ENCODE peak calls at places on chromosomes 12 and 14, in ten cellular contexts. A is WERI-Rb-1, J is mucosa of descending colon, X is psoas muscle, Z is lung, S is right lobe of liver, Y is uterus, O is hepatocyte, T is A549, U is thoracic aorta. H is an unnamed sample.

GRCh38 chr14:95948608-95949007 is 72.0 kb downstream of the TUNAR start:
- DNase-seq in A (no peak), J (no peak), X (no peak), Z (no peak), S (no peak), Y (no peak), O (no peak), T (no peak), U (no peak), H (no peak)

GRCh38 chr12:126617312-126617711 is 1552.1 kb downstream of the AACS start:
- DNase-seq in A (peak; percentile 39), J (no peak), X (no peak), Z (no peak), S (no peak), Y (no peak), O (no peak), T (no peak), U (no peak), H (no peak)

GRCh38 chr12:121803861-121804416 is at the start of gene SETD1B:
- DNase-seq in A (peak; percentile 47), J (peak; percentile 66), X (peak; percentile 58), Z (peak; percentile 71), S (peak; percentile 80), Y (peak; percentile 62), O (peak; percentile 69), T (no peak), U (no peak), H (peak; percentile 75)

GRCh38 chr14:94775875-94776217 is 5.9 kb upstream of the GSC start:
- DNase-seq in A (no peak), J (no peak), X (no peak), Z (no peak), S (no peak), Y (no peak), O (no peak), T (no peak), U (no peak), H (no peak)

GRCh38 chr14:31275731-31276130 is 68.1 kb upstream of the HECTD1 start:
- DNase-seq in A (no peak), J (no peak), X (no peak), Z (no peak), S (no peak), Y (no peak), O (no peak), T (no peak), U (no peak), H (no peak)

GRCh38 chr12:82363990-82364389 is 5.7 kb downstream of the METTL25 start:
- DNase-seq in A (no peak), J (no peak), X (no peak), Z (no peak), S (no peak), Y (no peak), O (no peak), T (no peak), U (no peak), H (no peak)

GRCh38 chr14:104375551-104376201 is 203.9 kb upstream of the C14orf180 start:
- DNase-seq in A (no peak), J (no peak), X (no peak), Z (no peak), S (peak; percentile 31), Y (no peak), O (no peak), T (no peak), U (no peak), H (no peak)

GRCh38 chr12:72957454-72957853 is 685.3 kb downstream of the TRHDE start:
- DNase-seq in A (no peak), J (no peak), X (no peak), Z (no peak), S (no peak), Y (no peak), O (no peak), T (no peak), U (no peak), H (no peak)

GRCh38 chr14:90726656-90727055 is 89.6 kb downstream of the TTC7B start:
- DNase-seq in A (no peak), J (peak; percentile 86), X (peak; percentile 46), Z (peak; percentile 59), S (no peak), Y (peak; percentile 62), O (peak; percentile 74), T (no peak), U (no peak), H (no peak)

GRCh38 chr12:133204264-133204603 is 22.9 kb downstream of the ZNF268 start:
- DNase-seq in A (no peak), J (no peak), X (no peak), Z (no peak), S (no peak), Y (no peak), O (no peak), T (no peak), U (no peak), H (no peak)

GRCh38 chr12:133201888-133202287 is 20.6 kb downstream of the ZNF268 start:
- DNase-seq in A (no peak), J (no peak), X (no peak), Z (no peak), S (no peak), Y (no peak), O (no peak), T (no peak), U (no peak), H (no peak)

GRCh38 chr12:133203344-133204263 is 22.3 kb downstream of the ZNF268 start:
- DNase-seq in A (no peak), J (no peak), X (no peak), Z (no peak), S (no peak), Y (no peak), O (no peak), T (no peak), U (no peak), H (no peak)

GRCh38 chr12:133202493-133203343 is 21.4 kb downstream of the ZNF268 start:
- DNase-seq in A (no peak), J (no peak), X (no peak), Z (no peak), S (no peak), Y (no peak), O (no peak), T (no peak), U (no peak), H (no peak)

DNA sequence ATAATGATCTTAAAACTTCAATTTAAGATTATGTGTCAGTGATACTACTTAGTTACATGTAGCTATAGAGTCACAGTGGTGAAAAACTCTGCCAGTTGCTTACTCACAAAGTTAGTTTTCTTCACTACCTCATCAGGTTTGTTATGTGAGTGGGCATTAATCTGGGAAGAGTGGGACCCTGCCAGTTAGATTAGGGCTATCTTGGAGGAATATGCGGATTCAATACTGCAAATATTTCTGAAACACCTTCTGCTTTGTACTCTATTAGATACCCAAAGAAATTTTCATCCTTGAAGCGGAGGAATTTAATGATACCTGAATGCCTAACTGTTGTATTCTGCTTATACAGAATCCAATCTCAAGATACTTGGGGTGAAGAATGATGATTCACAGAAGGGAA is 25.1 kb downstream of the ZNF268 start:
- DNase-seq in A (no peak), J (no peak), X (no peak), Z (no peak), S (no peak), Y (no peak), O (no peak), T (no peak), U (no peak), H (no peak)
- H3K9me3 ChIP-seq in A (peaks cover 57% of the 10 kb centered on the region), J (peaks cover 100% of the 10 kb centered on the region), X (peaks cover 99% of the 10 kb centered on the region), Z (peaks cover 40% of the 10 kb centered on the region), S (peaks cover 71% of the 10 kb centered on the region), Y (peaks cover 95% of the 10 kb centered on the region), O (peaks cover 71% of the 10 kb centered on the region), T (peaks cover 96% of the 10 kb centered on the region), U (peaks cover 99% of the 10 kb centered on the region), H (peaks cover 76% of the 10 kb centered on the region)

GRCh38 chr14:80077262-80077661 is 134.0 kb downstream of the DIO2 start:
- DNase-seq in A (no peak), J (no peak), X (no peak), Z (no peak), S (no peak), Y (no peak), O (no peak), T (no peak), U (no peak), H (no peak)

GRCh38 chr14:80080601-80081000 is 130.7 kb downstream of the DIO2 start:
- DNase-seq in A (no peak), J (no peak), X (no peak), Z (no peak), S (no peak), Y (no peak), O (no peak), T (no peak), U (no peak), H (no peak)

GRCh38 chr14:80074905-80075304 is 136.4 kb downstream of the DIO2 start:
- DNase-seq in A (no peak), J (no peak), X (no peak), Z (no peak), S (no peak), Y (no peak), O (no peak), T (no peak), U (no peak), H (no peak)
- H3K9me3 ChIP-seq in A (no peaks in the 10 kb centered on the region), J (peaks cover 11% of the 10 kb centered on the region), X (peaks cover 13% of the 10 kb centered on the region), Z (peaks cover 4% of the 10 kb centered on the region), S (no peaks in the 10 kb centered on the region), Y (peaks cover 12% of the 10 kb centered on the region), O (no peaks in the 10 kb centered on the region), T (peaks cover 10% of the 10 kb centered on the region), U (peaks cover 8% of the 10 kb centered on the region), H (peaks cover 9% of the 10 kb centered on the region)

GRCh38 chr14:26187996-26188605 is 409.7 kb downstream of the NOVA1 start:
- DNase-seq in A (no peak), J (no peak), X (no peak), Z (no peak), S (no peak), Y (peak; percentile 46), O (no peak), T (no peak), U (no peak), H (no peak)
- H3K9me3 ChIP-seq in A (no peaks in the 10 kb centered on the region), J (no peaks in the 10 kb centered on the region), X (no peaks in the 10 kb centered on the region), Z (no peaks in the 10 kb centered on the region), S (no peaks in the 10 kb centered on the region), Y (no peaks in the 10 kb centered on the region), O (no peaks in the 10 kb centered on the region), T (no peaks in the 10 kb centered on the region), U (no peaks in the 10 kb centered on the region), H (no peaks in the 10 kb centered on the region)

GRCh38 chr14:68562911-68563255 is 230.0 kb downstream of the ZFP36L1 start:
- DNase-seq in A (no peak), J (no peak), X (no peak), Z (no peak), S (peak; percentile 90), Y (no peak), O (no peak), T (no peak), U (no peak), H (no peak)

GRCh38 chr14:68564236-68564825 is 228.5 kb downstream of the ZFP36L1 start:
- DNase-seq in A (no peak), J (no peak), X (no peak), Z (no peak), S (no peak), Y (no peak), O (no peak), T (no peak), U (no peak), H (no peak)

GRCh38 chr14:68566075-68566474 is 226.8 kb downstream of the ZFP36L1 start:
- DNase-seq in A (no peak), J (no peak), X (no peak), Z (no peak), S (no peak), Y (no peak), O (no peak), T (no peak), U (no peak), H (no peak)

GRCh38 chr14:68563256-68564131 is 229.4 kb downstream of the ZFP36L1 start:
- DNase-seq in A (no peak), J (no peak), X (no peak), Z (no peak), S (no peak), Y (peak; percentile 74), O (no peak), T (no peak), U (no peak), H (no peak)

GRCh38 chr14:68564826-68565760 is 227.8 kb downstream of the ZFP36L1 start:
- DNase-seq in A (no peak), J (no peak), X (no peak), Z (no peak), S (no peak), Y (peak; percentile 51), O (no peak), T (no peak), U (no peak), H (no peak)
- H3K9me3 ChIP-seq in A (no peaks in the 10 kb centered on the region), J (no peaks in the 10 kb centered on the region), X (no peaks in the 10 kb centered on the region), Z (no peaks in the 10 kb centered on the region), S (no peaks in the 10 kb centered on the region), Y (no peaks in the 10 kb centered on the region), O (no peaks in the 10 kb centered on the region), T (no peaks in the 10 kb centered on the region), U (no peaks in the 10 kb centered on the region), H (no peaks in the 10 kb centered on the region)